ENCODE peak calls at places on chromosomes 7 and 10, in four cellular contexts. Z is sciatic nerve, B is NCI-H2029 treated with DMSO at 0.1 percent for 48 hours, H is A549. J is an unnamed sample.
A peak's percentile ranks its signal among the peaks of the same experiment; 100 is the strongest.

GRCh38 chr10:124359336-124359832 is 59.3 kb downstream of the OAT start:
- DNase-seq in H (no peak), Z (no peak), B (no peak), J (no peak)

GRCh38 chr7:4057289-4057616 is 624.8 kb upstream of the FOXK1 start:
- DNase-seq in Z (no peak), H (no peak), B (no peak), J (no peak)

GRCh38 chr10:121823993-121824463 is 103.8 kb downstream of the ATE1 start:
- DNase-seq in B (no peak), Z (no peak), H (peak; percentile 44), J (no peak)

GRCh38 chr7:84384417-84384816 is 189.8 kb upstream of the SEMA3A start:
- DNase-seq in Z (no peak), B (no peak), H (no peak), J (no peak)

GRCh38 chr10:78657622-78658165 is 411.1 kb upstream of the ZMIZ1 start:
- DNase-seq in H (peak; percentile 81), B (peak; percentile 12), Z (peak; percentile 89), J (no peak)

GRCh38 chr10:13053794-13054462 is 46.0 kb upstream of the OPTN start:
- DNase-seq in H (no peak), B (peak; percentile 42), Z (no peak), J (no peak)

GRCh38 chr10:110105873-110106272 is 98.1 kb downstream of the ADD3 start:
- DNase-seq in H (no peak), B (no peak), Z (no peak), J (no peak)

GRCh38 chr7:147012670-147013069 is 896.1 kb downstream of the CNTNAP2 start:
- DNase-seq in H (no peak), B (no peak), Z (no peak), J (no peak)

GRCh38 chr10:124377101-124377500 is 41.6 kb downstream of the OAT start:
- DNase-seq in H (no peak), B (no peak), Z (no peak), J (no peak)

GRCh38 chr7:122304604-122304975 is at the start of gene FEZF1:
- DNase-seq in H (no peak), B (peak; percentile 53), Z (no peak), J (no peak)

GRCh38 chr7:76272872-76273271 is 29.6 kb upstream of the HSPB1 start:
- DNase-seq in B (no peak), Z (no peak), H (no peak), J (no peak)

GRCh38 chr10:17348111-17349008 is 106.0 kb downstream of the ST8SIA6 start:
- DNase-seq in B (no peak), Z (peak; percentile 78), H (peak; percentile 7), J (no peak)

GRCh38 chr7:47400741-47401206 is 181.1 kb downstream of the TNS3 start:
- DNase-seq in Z (peak; percentile 47), B (no peak), H (no peak), J (no peak)

GRCh38 chr7:135388616-135389015 is 121.3 kb downstream of the CNOT4 start:
- DNase-seq in H (no peak), Z (no peak), B (no peak), J (no peak)

GRCh38 chr10:122140477-122140902 is 130.6 kb upstream of the BTBD16 start:
- DNase-seq in B (no peak), H (peak; percentile 41), Z (no peak), J (no peak)

GRCh38 chr7:98990356-98990755 is 112.0 kb downstream of the TRRAP start:
- DNase-seq in B (no peak), Z (peak; percentile 35), H (no peak), J (no peak)

GRCh38 chr10:50063100-50063499 is 4.7 kb upstream of the WASHC2A start:
- DNase-seq in B (no peak), Z (no peak), H (peak; percentile 4), J (no peak)

GRCh38 chr7:105046414-105046813 is 32.4 kb downstream of the KMT2E start:
- DNase-seq in Z (no peak), B (no peak), H (no peak), J (no peak)

GRCh38 chr7:115997221-115997620 is 33.3 kb downstream of the TFEC start:
- DNase-seq in H (no peak), B (no peak), Z (no peak), J (no peak)

GRCh38 chr10:112559328-112559727 is 112.3 kb downstream of the VTI1A start:
- DNase-seq in B (no peak), H (no peak), Z (no peak), J (no peak)

GRCh38 chr7:93629291-93629801 is 54.8 kb upstream of the CALCR start:
- DNase-seq in H (no peak), Z (no peak), B (no peak), J (no peak)

GRCh38 chr7:151275813-151276577 is 27.5 kb upstream of the SMARCD3 start:
- DNase-seq in H (no peak), B (no peak), Z (no peak), J (peak; percentile 68)

GRCh38 chr7:155533827-155534690 is 12.3 kb downstream of the CNPY1 start:
- DNase-seq in Z (no peak), B (no peak), H (peak; percentile 87), J (no peak)

GRCh38 chr10:20596911-20597310 is 300.2 kb downstream of the NEBL start:
- DNase-seq in Z (no peak), B (no peak), H (no peak), J (no peak)

GRCh38 chr10:31353574-31353973 is 34.6 kb downstream of the ZEB1 start:
- DNase-seq in H (peak; percentile 43), B (no peak), Z (no peak), J (no peak)

GRCh38 chr10:110803830-110804338 is 67.8 kb upstream of the PDCD4 start:
- DNase-seq in Z (peak; percentile 71), H (peak; percentile 49), B (no peak), J (no peak)

GRCh38 chr10:62637249-62638061 is 167.1 kb upstream of the ADO start:
- DNase-seq in Z (no peak), B (no peak), H (no peak), J (no peak)

GRCh38 chr7:74317146-74317782 is 28.1 kb downstream of the CLIP2 start:
- DNase-seq in H (no peak), B (no peak), Z (no peak), J (no peak)

GRCh38 chr7:138525757-138526156 is 65.7 kb downstream of the TRIM24 start:
- DNase-seq in B (no peak), Z (no peak), H (no peak), J (no peak)

GRCh38 chr7:22651036-22651435 is 76.0 kb upstream of the IL6 start:
- DNase-seq in Z (no peak), H (no peak), B (no peak), J (no peak)

GRCh38 chr7:36318116-36318515 is 71.5 kb upstream of the ANLN start:
- DNase-seq in B (no peak), Z (no peak), H (no peak), J (no peak)

GRCh38 chr7:24401628-24402593 is 117.9 kb downstream of the NPY start:
- DNase-seq in B (no peak), H (peak; percentile 12), Z (no peak), J (no peak)

GRCh38 chr7:22864855-22865606 is 42.4 kb upstream of the TOMM7 start:
- DNase-seq in H (no peak), B (no peak), Z (no peak), J (no peak)

GRCh38 chr10:108052981-108053380 is 888.5 kb upstream of the SORCS1 start:
- DNase-seq in Z (no peak), B (no peak), H (no peak), J (no peak)